ENCODE peak calls at places on chromosomes 11 and 22, in nine cellular contexts. U is fibroblast of the aortic adventitia; E is cardiac muscle cell; N is effector memory CD4-positive, alpha-beta T cell; W is IMR-90; J is right lobe of liver; Z is transverse colon; R is sigmoid colon; I is left ventricle myocardium inferior. M is an unnamed sample.
A peak's percentile ranks its signal among the peaks of the same experiment; 100 is the strongest.

GRCh38 chr11:95586681-95587080 is 202.9 kb downstream of the FAM76B start:
- DNase-seq in I (no peak), E (no peak), U (no peak), W (no peak), J (no peak), Z (no peak), N (no peak), R (no peak), M (no peak)

GRCh38 chr22:49815641-49816071 is 12.0 kb downstream of the BRD1 start:
- DNase-seq in U (no peak), E (no peak), Z (no peak), I (no peak), R (no peak), N (no peak), J (no peak), W (peak; percentile 19), M (no peak)

GRCh38 chr22:46122980-46123693 is 27.2 kb upstream of the PPARA start:
- DNase-seq in U (no peak), Z (no peak), E (no peak), N (no peak), W (no peak), J (no peak), R (no peak), I (no peak), M (no peak)

GRCh38 chr22:49734390-49734789 is 93.3 kb downstream of the BRD1 start:
- DNase-seq in I (no peak), Z (no peak), E (no peak), J (no peak), W (no peak), R (no peak), N (no peak), U (no peak), M (no peak)

GRCh38 chr22:22218302-22218701 is 26.3 kb upstream of the VPREB1 start:
- DNase-seq in N (no peak), J (no peak), R (no peak), Z (no peak), U (no peak), I (no peak), E (no peak), W (no peak), M (no peak)

GRCh38 chr22:49933236-49933921 is 14.9 kb downstream of the CRELD2 start:
- DNase-seq in J (peak; percentile 81), R (peak; percentile 94), N (no peak), Z (peak; percentile 66), W (no peak), E (no peak), I (peak; percentile 82), U (no peak), M (no peak)

GRCh38 chr11:94504689-94505293 is 7.5 kb upstream of the C11orf97 start:
- DNase-seq in W (peak; percentile 68), Z (no peak), U (peak; percentile 81), R (no peak), J (no peak), E (peak; percentile 69), N (no peak), I (no peak), M (no peak)

GRCh38 chr11:68931911-68932310 is 28.2 kb downstream of the IGHMBP2 start:
- DNase-seq in W (no peak), U (no peak), I (no peak), E (no peak), N (no peak), R (no peak), J (no peak), Z (no peak), M (no peak)

GRCh38 chr11:17153759-17154158 is 54.0 kb downstream of the PIK3C2A start:
- DNase-seq in I (no peak), W (no peak), Z (no peak), R (no peak), J (no peak), U (no peak), E (no peak), N (no peak), M (no peak)

GRCh38 chr11:104582431-104582830 is 315.8 kb downstream of the CASP12 start:
- DNase-seq in J (no peak), U (no peak), R (no peak), N (no peak), W (no peak), E (no peak), I (no peak), Z (no peak), M (no peak)

DNA sequence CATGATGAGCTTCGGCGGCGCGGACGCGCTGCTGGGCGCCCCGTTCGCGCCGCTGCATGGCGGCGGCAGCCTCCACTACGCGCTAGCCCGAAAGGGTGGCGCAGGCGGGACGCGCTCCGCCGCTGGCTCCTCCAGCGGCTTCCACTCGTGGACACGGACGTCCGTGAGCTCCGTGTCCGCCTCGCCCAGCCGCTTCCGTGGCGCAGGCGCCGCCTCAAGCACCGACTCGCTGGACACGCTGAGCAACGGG is 169 bp downstream of the NEFH start:
- DNase-seq in J (no peak), U (no peak), Z (no peak), E (no peak), I (no peak), N (no peak), R (no peak), W (no peak), M (no peak)
- H3K4me3 ChIP-seq in J (no peak overlapping the region), U (peak overlapping the region; percentile 42), Z (peak overlapping the region; percentile 32), E (peak overlapping the region; percentile 12), I (peak overlapping the region; percentile 48), N (no peak overlapping the region), R (no peak overlapping the region), W (peak overlapping the region; percentile 31), M (peak overlapping the region; percentile 48)

DNA sequence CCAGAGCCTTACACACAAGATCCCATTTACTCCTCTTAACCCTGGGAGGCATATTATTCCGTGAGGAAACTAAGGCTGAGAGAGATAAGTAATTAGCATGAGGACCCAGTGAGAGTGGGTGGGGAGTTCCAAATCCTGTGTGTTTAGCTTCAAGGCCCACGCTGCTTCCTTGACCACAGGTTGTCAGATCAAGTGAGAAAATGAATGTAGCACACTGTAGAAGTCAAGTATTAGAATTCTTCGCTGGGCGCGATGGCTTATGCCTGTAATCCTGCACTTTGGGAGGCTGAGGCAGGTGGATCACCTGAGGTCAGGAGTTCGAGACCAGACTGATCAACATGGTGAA is 3.8 kb downstream of the CYB561A3 start:
- DNase-seq in R (no peak), E (no peak), U (no peak), W (no peak), J (no peak), Z (no peak), N (no peak), I (no peak), M (no peak)
- H3K4me3 ChIP-seq in R (no peak overlapping the region), E (no peak overlapping the region), U (no peak overlapping the region), W (no peak overlapping the region), J (no peak overlapping the region), Z (no peak overlapping the region), N (no peak overlapping the region), I (no peak overlapping the region), M (no peak overlapping the region)

DNA sequence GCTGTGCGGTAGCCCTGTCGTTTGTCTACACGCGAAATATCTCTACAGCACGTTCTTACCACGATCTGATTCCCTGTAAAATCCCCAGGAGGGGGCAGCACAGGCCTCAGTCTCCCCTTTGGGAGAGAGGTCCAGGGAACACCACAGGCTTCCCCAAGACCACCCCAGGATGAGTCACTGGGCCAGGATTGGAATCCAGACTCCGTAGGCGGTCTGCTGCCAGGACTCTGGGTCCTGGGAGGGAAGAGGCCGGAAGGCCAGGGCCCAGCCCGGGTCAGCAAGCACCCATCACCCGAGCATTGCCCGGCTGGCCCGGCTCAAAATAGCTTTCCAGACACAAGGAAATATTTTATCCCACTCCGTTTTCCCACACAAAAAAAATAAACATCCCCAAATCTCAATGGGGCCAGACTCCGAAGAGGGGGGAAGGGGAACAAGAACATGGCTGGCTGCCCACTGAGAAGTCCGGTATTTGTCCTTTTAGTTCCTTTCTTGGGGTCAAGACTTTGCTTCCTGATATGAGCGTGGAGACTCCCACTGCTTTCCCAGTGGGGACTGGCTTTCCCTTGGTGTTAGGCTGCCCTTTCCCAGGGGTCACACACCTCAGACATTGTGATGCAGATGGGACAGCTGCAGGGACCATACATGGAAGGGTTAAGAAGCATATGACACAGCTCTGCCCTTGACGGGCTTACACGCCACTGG is 91.3 kb downstream of the LRRC32 start:
- DNase-seq in J (peak; percentile 64), W (no peak), Z (no peak), U (peak; percentile 76), R (no peak), E (peak; percentile 80), I (peak; percentile 63), N (no peak), M (no peak)
- H3K4me3 ChIP-seq in J (no peak overlapping the region), W (no peak overlapping the region), Z (no peak overlapping the region), U (no peak overlapping the region), R (no peak overlapping the region), E (no peak overlapping the region), I (peak overlapping the region; percentile 18), N (no peak overlapping the region), M (no peak overlapping the region)

GRCh38 chr11:118922745-118923627 is 2.7 kb downstream of the BCL9L start:
- DNase-seq in W (no peak), N (no peak), R (peak; percentile 65), J (no peak), E (no peak), Z (no peak), U (no peak), I (no peak), M (no peak)
- H3K4me3 ChIP-seq in W (peak overlapping the region; percentile 99), N (peak overlapping the region; percentile 98), R (peak overlapping the region; percentile 89), J (peak overlapping the region; percentile 79), E (peak overlapping the region; percentile 95), Z (peak overlapping the region; percentile 75), U (peak overlapping the region; percentile 97), I (peak overlapping the region; percentile 99), M (peak overlapping the region; percentile 100)

GRCh38 chr11:58058276-58059010 is 27.7 kb downstream of the OR6Q1 start:
- DNase-seq in N (no peak), J (no peak), W (no peak), U (no peak), E (no peak), R (no peak), Z (peak; percentile 68), I (no peak), M (no peak)

GRCh38 chr11:58061813-58062212 is 31.1 kb downstream of the OR6Q1 start:
- DNase-seq in U (peak; percentile 84), N (no peak), Z (no peak), J (no peak), E (peak; percentile 49), W (peak; percentile 95), R (no peak), I (no peak), M (peak; percentile 21)

GRCh38 chr11:58059011-58059358 is 28.2 kb downstream of the OR6Q1 start:
- DNase-seq in R (no peak), I (no peak), E (peak; percentile 93), U (peak; percentile 96), W (peak; percentile 92), Z (no peak), J (no peak), N (no peak), M (peak; percentile 49)

GRCh38 chr11:58060535-58060934 is 29.8 kb downstream of the OR6Q1 start:
- DNase-seq in E (no peak), N (no peak), R (no peak), J (no peak), W (no peak), U (peak; percentile 23), Z (no peak), I (no peak), M (no peak)

GRCh38 chr11:58060939-58061672 is 30.4 kb downstream of the OR6Q1 start:
- DNase-seq in U (peak; percentile 18), E (peak; percentile 21), R (no peak), Z (no peak), J (no peak), N (no peak), W (peak; percentile 50), I (no peak), M (no peak)
- H3K4me3 ChIP-seq in U (no peak overlapping the region), E (no peak overlapping the region), R (no peak overlapping the region), Z (no peak overlapping the region), J (no peak overlapping the region), N (no peak overlapping the region), W (no peak overlapping the region), I (no peak overlapping the region), M (no peak overlapping the region)